ENCODE peak calls at places on chromosomes 16 and 17, in four cellular contexts. L, S, G and M are unnamed samples.

GRCh38 chr16:57915811-57916479 is 55.0 kb downstream of the CNGB1 start:
- DNase-seq in G (no peak), L (no peak), S (no peak), M (no peak)

GRCh38 chr16:88693420-88694177 is 7.3 kb upstream of the SNAI3 start:
- DNase-seq in S (no peak), G (no peak), L (no peak), M (no peak)

GRCh38 chr16:9521749-9522370 is 430.4 kb downstream of the HAPSTR1 start:
- DNase-seq in S (no peak), G (peak; percentile 4), L (no peak), M (no peak)

GRCh38 chr16:72013389-72013788 is 4.8 kb downstream of the DHODH start:
- DNase-seq in L (no peak), S (no peak), G (no peak), M (peak; percentile 6)

GRCh38 chr17:81101614-81102306 is 63.5 kb upstream of the PVALEF start:
- DNase-seq in G (peak; percentile 95), S (peak; percentile 91), L (peak; percentile 98), M (peak; percentile 80)

GRCh38 chr17:60439501-60439900 is 17.2 kb downstream of the CHCT1 start:
- DNase-seq in S (no peak), G (no peak), L (no peak), M (no peak)

GRCh38 chr16:19410435-19411153 is 7.1 kb upstream of the TMC5 start:
- DNase-seq in L (peak; percentile 73), S (no peak), G (peak; percentile 63), M (no peak)

GRCh38 chr17:61454095-61454931 is 2.1 kb downstream of the TBX4 start:
- DNase-seq in S (no peak), L (peak; percentile 72), G (peak; percentile 53), M (no peak)

GRCh38 chr17:18315498-18316360 is 636 bp downstream of the SMCR8 start:
- DNase-seq in G (no peak), S (no peak), L (no peak), M (no peak)

GRCh38 chr17:8175795-8176196 is 384 bp downstream of the TMEM107 start:
- DNase-seq in S (no peak), L (peak; percentile 81), G (no peak), M (no peak)

GRCh38 chr17:70013911-70014310 is 61.1 kb upstream of the KCNJ16 start:
- DNase-seq in L (no peak), G (no peak), S (no peak), M (no peak)

GRCh38 chr17:47210105-47210504 is 957 bp downstream of the MYL4 start:
- DNase-seq in L (no peak), G (no peak), S (no peak), M (peak; percentile 84)

GRCh38 chr17:17726721-17727060 is 45.4 kb downstream of the RAI1 start:
- DNase-seq in S (no peak), G (no peak), L (no peak), M (no peak)

GRCh38 chr16:86380045-86380444 is 130.3 kb upstream of the FOXF1 start:
- DNase-seq in S (no peak), L (no peak), G (no peak), M (no peak)

GRCh38 chr16:73058221-73058615 is 10.3 kb upstream of the ZFHX3 start:
- DNase-seq in G (peak; percentile 61), L (peak; percentile 89), S (no peak), M (peak; percentile 57)

GRCh38 chr16:2163211-2163881 is 7.8 kb downstream of the TRAF7 start:
- DNase-seq in S (no peak), L (no peak), G (no peak), M (peak; percentile 78)

GRCh38 chr17:81067331-81067730 is 32.4 kb downstream of the BAIAP2 start:
- DNase-seq in L (no peak), G (no peak), S (no peak), M (no peak)

GRCh38 chr16:69626256-69626655 is 60.5 kb downstream of the NFAT5 start:
- DNase-seq in S (no peak), G (no peak), L (no peak), M (peak; percentile 55)

GRCh38 chr16:76157629-76158028 is 119.6 kb upstream of the CNTNAP4 start:
- DNase-seq in G (no peak), S (no peak), L (no peak), M (no peak)

GRCh38 chr17:83196973-83197880 is 117.8 kb downstream of the METRNL start:
- DNase-seq in L (peak; percentile 56), G (no peak), S (no peak), M (no peak)

GRCh38 chr17:66976781-66977201 is 12.3 kb downstream of the CACNG4 start:
- DNase-seq in L (no peak), S (no peak), G (peak; percentile 60), M (no peak)

GRCh38 chr17:51733166-51733565 is 425.3 kb downstream of the CA10 start:
- DNase-seq in G (no peak), S (no peak), L (no peak), M (no peak)